ENCODE peak calls at places on chromosomes 6 and 20, in seven cellular contexts. S is heart left ventricle, C is sigmoid colon, Q is body of pancreas, U is upper lobe of left lung, O is lower leg skin, T is prostate gland. Z is an unnamed sample.
A peak's percentile ranks its signal among the peaks of the same experiment; 100 is the strongest.

GRCh38 chr6:3687847-3688246 is 63.7 kb downstream of the PXDC1 start:
- DNase-seq in S (no peak), C (no peak), Q (no peak), U (no peak), O (no peak), T (no peak), Z (no peak)

GRCh38 chr20:47392721-47393073 is 36.2 kb upstream of the ZMYND8 start:
- DNase-seq in S (no peak), C (no peak), Q (no peak), U (no peak), O (no peak), T (no peak), Z (peak; percentile 49)

GRCh38 chr6:53361549-53362031 is 12.8 kb upstream of the ELOVL5 start:
- DNase-seq in S (no peak), C (no peak), Q (peak; percentile 39), U (no peak), O (no peak), T (no peak), Z (peak; percentile 28)

GRCh38 chr6:137264308-137265075 is 45.3 kb upstream of the IFNGR1 start:
- DNase-seq in S (no peak), C (peak; percentile 70), Q (no peak), U (no peak), O (peak; percentile 89), T (no peak), Z (no peak)

GRCh38 chr6:62615366-62616015 is 329.5 kb upstream of the KHDRBS2 start:
- DNase-seq in S (no peak), C (no peak), Q (no peak), U (no peak), O (no peak), T (no peak), Z (no peak)

GRCh38 chr6:39196648-39197047 is 32.6 kb downstream of the KCNK5 start:
- DNase-seq in S (no peak), C (no peak), Q (no peak), U (no peak), O (no peak), T (no peak), Z (no peak)

GRCh38 chr20:50877232-50877631 is 54.0 kb downstream of the ADNP start:
- DNase-seq in S (no peak), C (no peak), Q (no peak), U (no peak), O (peak; percentile 21), T (no peak), Z (no peak)

GRCh38 chr20:19977373-19977770 is 39.8 kb upstream of the NAA20 start:
- DNase-seq in S (no peak), C (no peak), Q (no peak), U (no peak), O (peak; percentile 68), T (no peak), Z (no peak)

GRCh38 chr6:45448417-45449389 is 71.0 kb upstream of the SUPT3H start:
- DNase-seq in S (no peak), C (no peak), Q (no peak), U (no peak), O (no peak), T (no peak), Z (no peak)

GRCh38 chr20:50116368-50116999 is 3.5 kb upstream of the UBE2V1 start:
- DNase-seq in S (no peak), C (no peak), Q (no peak), U (no peak), O (peak; percentile 84), T (no peak), Z (no peak)

GRCh38 chr6:126112171-126112632 is 125.9 kb downstream of the TRMT11 start:
- DNase-seq in S (no peak), C (no peak), Q (no peak), U (no peak), O (no peak), T (no peak), Z (no peak)

GRCh38 chr20:58402305-58402704 is 13.3 kb downstream of the VAPB start:
- DNase-seq in S (no peak), C (no peak), Q (no peak), U (no peak), O (no peak), T (no peak), Z (no peak)

GRCh38 chr20:41248371-41249024 is 69.0 kb downstream of the ZHX3 start:
- DNase-seq in S (no peak), C (no peak), Q (no peak), U (no peak), O (no peak), T (peak; percentile 26), Z (no peak)

GRCh38 chr6:140480852-140481251 is 1106.4 kb upstream of the CITED2 start:
- DNase-seq in S (no peak), C (peak; percentile 67), Q (no peak), U (no peak), O (no peak), T (no peak), Z (no peak)

GRCh38 chr20:361562-361961 is 14.7 kb downstream of the NRSN2 start:
- DNase-seq in S (no peak), C (no peak), Q (no peak), U (no peak), O (no peak), T (no peak), Z (no peak)

GRCh38 chr20:34049897-34050695 is 56.4 kb downstream of the RALY start:
- DNase-seq in S (no peak), C (no peak), Q (no peak), U (no peak), O (no peak), T (no peak), Z (no peak)

GRCh38 chr6:169069361-169069760 is 184.3 kb downstream of the THBS2 start:
- DNase-seq in S (no peak), C (no peak), Q (no peak), U (no peak), O (no peak), T (no peak), Z (no peak)

GRCh38 chr6:113102761-113103160 is 754.4 kb upstream of the MARCKS start:
- DNase-seq in S (no peak), C (no peak), Q (no peak), U (no peak), O (no peak), T (no peak), Z (no peak)

GRCh38 chr6:77461796-77462195 is 1.5 kb downstream of the HTR1B start:
- DNase-seq in S (no peak), C (no peak), Q (no peak), U (no peak), O (no peak), T (no peak), Z (no peak)

GRCh38 chr6:142900467-142900961 is 44.5 kb downstream of the HIVEP2 start:
- DNase-seq in S (no peak), C (no peak), Q (no peak), U (no peak), O (no peak), T (no peak), Z (no peak)

GRCh38 chr20:64024141-64024990 is 11.6 kb upstream of the C20orf204 start:
- DNase-seq in S (no peak), C (no peak), Q (no peak), U (no peak), O (no peak), T (no peak), Z (no peak)

GRCh38 chr6:161273356-161273751 is 507 bp downstream of the AGPAT4 start:
- DNase-seq in S (no peak), C (peak; percentile 64), Q (no peak), U (no peak), O (no peak), T (no peak), Z (no peak)

GRCh38 chr6:167119680-167120556 is 3.0 kb upstream of the CCR6 start:
- DNase-seq in S (no peak), C (no peak), Q (no peak), U (no peak), O (no peak), T (no peak), Z (no peak)

GRCh38 chr20:45301824-45302251 is 4.8 kb upstream of the RBPJL start:
- DNase-seq in S (no peak), C (no peak), Q (no peak), U (no peak), O (no peak), T (no peak), Z (no peak)

GRCh38 chr20:25011831-25012241 is 19.3 kb upstream of the APMAP start:
- DNase-seq in S (no peak), C (peak; percentile 56), Q (peak; percentile 68), U (no peak), O (peak; percentile 61), T (no peak), Z (no peak)

GRCh38 chr20:3150908-3151307 is 8.8 kb downstream of the FASTKD5 start:
- DNase-seq in S (no peak), C (no peak), Q (no peak), U (no peak), O (no peak), T (no peak), Z (no peak)

GRCh38 chr20:3141757-3142156 is 17.9 kb downstream of the FASTKD5 start:
- DNase-seq in S (no peak), C (no peak), Q (no peak), U (no peak), O (no peak), T (no peak), Z (no peak)

GRCh38 chr20:3146732-3147341 is 12.8 kb downstream of the FASTKD5 start:
- DNase-seq in S (no peak), C (no peak), Q (no peak), U (no peak), O (no peak), T (no peak), Z (no peak)
- TF ChIP-seq POLR2A in S (no peak), C (no peak), Q (no peak), U (no peak), O (no peak), T (no peak), Z (no peak)

DNA sequence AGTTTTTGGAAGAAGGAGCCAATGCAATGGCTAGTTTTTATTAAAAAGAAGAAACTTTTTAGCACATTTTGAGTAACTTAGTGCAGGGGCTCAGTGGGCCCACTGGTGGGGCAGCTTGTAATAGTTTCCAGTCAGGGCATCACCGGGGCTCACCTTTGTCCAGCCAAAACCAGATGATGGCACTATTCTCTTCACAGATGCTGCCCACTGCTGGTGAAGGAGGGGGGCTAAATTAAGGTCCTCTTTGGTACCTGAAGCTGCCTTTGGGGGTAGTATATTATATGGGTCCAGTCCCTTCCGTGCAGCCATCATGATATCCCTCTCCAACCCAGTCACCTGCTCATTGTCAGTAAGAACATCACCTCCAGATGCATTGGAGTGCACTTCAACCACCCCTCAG is 182.9 kb downstream of the PDE7B start:
- DNase-seq in S (no peak), C (no peak), Q (no peak), U (no peak), O (no peak), T (no peak), Z (no peak)
- TF ChIP-seq POLR2A in S (no peak), C (no peak), Q (no peak), U (no peak), O (no peak), T (no peak), Z (no peak)

GRCh38 chr20:32418376-32418775 is 60.2 kb downstream of the ASXL1 start:
- DNase-seq in S (no peak), C (no peak), Q (no peak), U (no peak), O (no peak), T (no peak), Z (no peak)
- TF ChIP-seq POLR2A in S (no peak), C (no peak), Q (no peak), U (no peak), O (no peak), T (no peak), Z (no peak)

DNA sequence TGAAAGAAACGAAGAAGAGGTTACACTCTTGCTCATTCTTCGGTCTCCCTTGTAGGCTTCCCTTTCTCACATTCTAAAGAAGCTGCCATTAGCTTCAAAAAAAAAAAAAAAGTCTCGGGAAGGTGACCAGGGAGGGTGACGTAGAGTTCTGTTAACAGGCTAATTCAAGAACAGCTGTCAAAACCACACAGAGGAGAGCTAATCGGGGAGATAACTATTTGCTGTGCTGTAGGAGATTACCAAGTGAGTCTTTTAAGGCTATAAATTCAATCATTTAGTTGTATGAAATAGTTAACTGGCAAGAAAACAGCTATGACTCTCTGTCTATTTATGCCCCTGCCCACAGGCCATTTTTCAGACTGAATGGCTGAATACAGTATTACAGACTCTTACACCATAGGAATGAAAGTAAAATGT is 256.8 kb downstream of the SYNE1 start:
- DNase-seq in S (no peak), C (no peak), Q (peak; percentile 25), U (no peak), O (no peak), T (no peak), Z (no peak)
- TF ChIP-seq POLR2A in S (peak; percentile 26), C (peak; percentile 25), Q (no peak), U (no peak), O (no peak), T (no peak), Z (no peak)

Z was measured in H54.